ENCODE peak calls at places on chromosome 18, in seven cellular contexts. C is IMR-90; B is endothelial cell of umbilical vein; W is tibial nerve; Y is right lobe of liver; X is CD4-positive, alpha-beta memory T cell; P is thoracic aorta. O is an unnamed sample.

GRCh38 chr18:76923485-76924085 is 101.2 kb downstream of the ZNF236 start:
- DNase-seq in C (peak), B (peak), W (no peak), Y (no peak), X (no peak), P (no peak), O (no peak)

GRCh38 chr18:9434240-9434701 is 41.0 kb upstream of the RALBP1 start:
- DNase-seq in C (no peak), B (no peak), W (no peak), Y (no peak), X (no peak), P (no peak), O (no peak)

GRCh38 chr18:30746224-30746623 is 296.3 kb downstream of the DSC3 start:
- DNase-seq in C (no peak), B (no peak), W (no peak), Y (no peak), X (no peak), P (no peak), O (no peak)

GRCh38 chr18:80228051-80228848 is 19.1 kb downstream of the PARD6G start:
- DNase-seq in C (no peak), B (no peak), W (no peak), Y (no peak), X (no peak), P (no peak), O (no peak)

GRCh38 chr18:9068346-9068745 is 34.2 kb upstream of the NDUFV2 start:
- DNase-seq in C (no peak), B (no peak), W (no peak), Y (no peak), X (no peak), P (no peak), O (no peak)

GRCh38 chr18:24185805-24186204 is 46.9 kb downstream of the CABYR start:
- DNase-seq in C (peak), B (no peak), W (no peak), Y (no peak), X (no peak), P (no peak), O (no peak)

GRCh38 chr18:62999392-62999791 is 284.1 kb downstream of the PHLPP1 start:
- DNase-seq in C (peak), B (peak), W (peak), Y (peak), X (no peak), P (no peak), O (no peak)

GRCh38 chr18:56127322-56128099 is 510.9 kb downstream of the TXNL1 start:
- DNase-seq in C (no peak), B (no peak), W (no peak), Y (no peak), X (no peak), P (no peak), O (no peak)

GRCh38 chr18:48923746-48924580 is 26.8 kb downstream of the SMAD7 start:
- DNase-seq in C (peak), B (peak), W (no peak), Y (no peak), X (peak), P (no peak), O (no peak)

GRCh38 chr18:74395006-74395405 is 62.1 kb downstream of the DIPK1C start:
- DNase-seq in C (no peak), B (no peak), W (no peak), Y (no peak), X (no peak), P (no peak), O (no peak)

GRCh38 chr18:74396252-74397204 is 60.6 kb downstream of the DIPK1C start:
- DNase-seq in C (no peak), B (no peak), W (no peak), Y (no peak), X (no peak), P (no peak), O (no peak)

GRCh38 chr18:74392323-74392722 is 64.8 kb downstream of the DIPK1C start:
- DNase-seq in C (no peak), B (no peak), W (no peak), Y (no peak), X (no peak), P (no peak), O (no peak)

GRCh38 chr18:74397572-74397971 is 59.5 kb downstream of the DIPK1C start:
- DNase-seq in C (no peak), B (no peak), W (no peak), Y (no peak), X (no peak), P (no peak), O (no peak)

GRCh38 chr18:74395630-74396251 is 61.4 kb downstream of the DIPK1C start:
- DNase-seq in C (no peak), B (no peak), W (no peak), Y (no peak), X (no peak), P (no peak), O (no peak)
- H3K27ac ChIP-seq in C (no peak), B (no peak), W (no peak), Y (no peak), X (no peak), P (peak), O (no peak)

DNA sequence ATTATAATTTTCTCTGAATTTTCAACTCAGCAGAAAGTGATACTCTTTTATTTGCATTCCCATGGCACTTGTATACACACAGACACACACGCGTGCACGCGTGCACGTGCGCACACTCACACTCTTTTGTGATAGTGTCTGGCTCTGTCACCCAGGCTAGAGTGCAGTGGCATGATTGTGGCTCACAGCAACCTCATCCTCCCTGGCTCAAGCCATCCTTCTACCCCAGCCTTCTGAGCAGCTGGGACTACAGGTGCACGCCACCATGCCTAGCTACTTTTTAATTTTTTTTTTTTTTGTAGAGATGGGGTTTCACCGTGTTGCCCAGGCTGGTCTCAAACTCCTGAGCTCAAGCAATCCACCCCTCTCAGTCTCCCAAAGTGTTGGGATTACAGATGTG is 123.2 kb downstream of the MC4R start:
- DNase-seq in C (no peak), B (no peak), W (no peak), Y (no peak), X (no peak), P (no peak), O (no peak)
- H3K27ac ChIP-seq in C (no peak), B (no peak), W (no peak), Y (no peak), X (no peak), P (no peak), O (no peak)

GRCh38 chr18:3692113-3692621 is 242.2 kb downstream of the TGIF1 start:
- DNase-seq in C (no peak), B (no peak), W (no peak), Y (no peak), X (no peak), P (no peak), O (no peak)
- H3K27ac ChIP-seq in C (no peak), B (no peak), W (no peak), Y (no peak), X (no peak), P (no peak), O (no peak)

DNA sequence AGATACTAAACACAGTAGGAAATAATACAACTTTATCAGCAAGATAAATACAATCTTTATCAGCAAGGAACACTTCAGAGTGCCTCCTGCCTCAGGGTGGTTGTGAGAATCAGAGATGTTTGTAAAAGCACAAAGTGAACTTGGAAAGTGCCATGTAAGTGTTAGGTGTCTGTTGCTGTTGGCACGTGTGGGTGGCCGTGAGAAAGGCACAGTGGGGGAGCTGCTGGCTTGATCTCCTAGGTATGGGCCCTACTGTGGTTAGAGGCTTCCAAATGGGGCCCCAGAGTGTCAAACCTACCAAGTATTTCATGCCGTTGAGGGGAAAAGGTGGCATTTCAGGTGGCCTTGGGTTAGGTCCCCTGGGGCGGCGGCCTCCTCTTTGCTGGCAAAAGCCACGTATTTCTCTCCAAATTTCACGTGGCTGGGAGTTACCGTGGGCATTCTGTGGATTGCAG is 72.0 kb downstream of the MAPK4 start:
- DNase-seq in C (no peak), B (no peak), W (no peak), Y (no peak), X (no peak), P (no peak), O (no peak)
- H3K27ac ChIP-seq in C (no peak), B (no peak), W (no peak), Y (no peak), X (no peak), P (peak), O (peak)